ENCODE peak calls at places on chromosome 6, in seven cellular contexts. A is A172; W is brain pericyte; B is dermis microvascular lymphatic vessel endothelial cell; H is activated CD8-positive, alpha-beta memory T cell treated with anti-CD3 and anti-CD28 coated beads for 24 hours; Q is activated B cell treated with CpG ODN at 0.5 μM for 24 hours; N is SIG-M5. K is an unnamed sample.

GRCh38 chr6:118326712-118327111 is 221.4 kb upstream of the PLN start:
- DNase-seq in A (no peak), W (no peak), B (no peak), H (no peak), Q (no peak), N (no peak), K (no peak)

GRCh38 chr6:74415056-74415455 is 719.1 kb downstream of the CD109 start:
- DNase-seq in A (no peak), W (no peak), B (no peak), H (no peak), Q (no peak), N (no peak), K (no peak)

GRCh38 chr6:150940951-150941350 is 75.4 kb downstream of the MTHFD1L start:
- DNase-seq in A (peak; percentile 4), W (no peak), B (peak; percentile 45), H (no peak), Q (no peak), N (no peak), K (no peak)

GRCh38 chr6:139905404-139906052 is 531.1 kb upstream of the CITED2 start:
- DNase-seq in A (no peak), W (no peak), B (no peak), H (no peak), Q (no peak), N (no peak), K (no peak)

GRCh38 chr6:15791401-15792137 is 128.7 kb upstream of the DTNBP1 start:
- DNase-seq in A (no peak), W (no peak), B (no peak), H (no peak), Q (no peak), N (no peak), K (no peak)

GRCh38 chr6:87244380-87244779 is 78.0 kb upstream of the SMIM8 start:
- DNase-seq in A (no peak), W (no peak), B (no peak), H (no peak), Q (no peak), N (no peak), K (no peak)

GRCh38 chr6:132133734-132134490 is 182.7 kb upstream of the CCN2 start:
- DNase-seq in A (no peak), W (no peak), B (peak; percentile 87), H (no peak), Q (no peak), N (no peak), K (no peak)

GRCh38 chr6:43061861-43062260 is 2.4 kb downstream of the KLC4 start:
- DNase-seq in A (peak; percentile 54), W (no peak), B (no peak), H (no peak), Q (no peak), N (no peak), K (no peak)

GRCh38 chr6:156780117-156780641 is 3.0 kb downstream of the ARID1B start:
- DNase-seq in A (peak; percentile 89), W (peak; percentile 73), B (peak; percentile 94), H (no peak), Q (no peak), N (peak; percentile 32), K (peak; percentile 31)